ENCODE peak calls at places on chromosomes 4 and X, in seven cellular contexts. J is tibial nerve, R is heart left ventricle, X is BJ, V is fibroblast of lung, T is astrocyte of the spinal cord, C is HL-60. A is an unnamed sample.

GRCh38 chr4:161160718-161161117 is 1003.1 kb downstream of the FSTL5 start:
- DNase-seq in J (no peak), R (no peak), X (no peak), V (no peak), T (no peak), C (no peak), A (no peak)

GRCh38 chrX:110427076-110427475 is 68.4 kb downstream of the RTL9 start:
- DNase-seq in J (no peak), R (no peak), X (no peak), V (no peak), T (no peak), C (no peak), A (no peak)

GRCh38 chr4:22430626-22431025 is 85.2 kb downstream of the ADGRA3 start:
- DNase-seq in J (no peak), R (no peak), X (no peak), V (no peak), T (no peak), C (no peak), A (no peak)

GRCh38 chr4:171644430-171645057 is 168.7 kb upstream of the GALNTL6 start:
- DNase-seq in J (no peak), R (no peak), X (no peak), V (no peak), T (no peak), C (no peak), A (no peak)

GRCh38 chr4:19382993-19383392 is 868.7 kb upstream of the SLIT2 start:
- DNase-seq in J (no peak), R (no peak), X (peak), V (peak), T (peak), C (no peak), A (no peak)

GRCh38 chr4:76984788-76985211 is 35.2 kb downstream of the SEPTIN11 start:
- DNase-seq in J (peak), R (no peak), X (peak), V (peak), T (peak), C (no peak), A (peak)

GRCh38 chrX:53373307-53373706 is 49.1 kb downstream of the SMC1A start:
- DNase-seq in J (no peak), R (no peak), X (no peak), V (no peak), T (no peak), C (no peak), A (no peak)

GRCh38 chr4:146522862-146523205 is 1.1 kb upstream of the SLC10A7 start:
- DNase-seq in J (no peak), R (no peak), X (no peak), V (peak), T (peak), C (no peak), A (no peak)

GRCh38 chr4:126915999-126916625 is 716.6 kb upstream of the INTU start:
- DNase-seq in J (no peak), R (no peak), X (no peak), V (peak), T (no peak), C (no peak), A (no peak)

GRCh38 chr4:143381171-143382118 is 44.8 kb downstream of the GAB1 start:
- DNase-seq in J (peak), R (peak), X (no peak), V (peak), T (peak), C (no peak), A (peak)

GRCh38 chrX:100512471-100512870 is 72.3 kb upstream of the TNMD start:
- DNase-seq in J (no peak), R (no peak), X (no peak), V (peak), T (peak), C (no peak), A (no peak)

GRCh38 chrX:100593142-100593541 is 8.4 kb downstream of the TNMD start:
- DNase-seq in J (no peak), R (no peak), X (no peak), V (no peak), T (no peak), C (no peak), A (no peak)

GRCh38 chr4:95985791-95986190 is 145.9 kb downstream of the PDHA2 start:
- DNase-seq in J (no peak), R (no peak), X (no peak), V (no peak), T (no peak), C (no peak), A (no peak)

GRCh38 chrX:24375732-24376131 is 15.3 kb downstream of the SUPT20HL1 start:
- DNase-seq in J (no peak), R (no peak), X (no peak), V (no peak), T (no peak), C (no peak), A (no peak)

GRCh38 chrX:23765868-23766267 is 17.1 kb upstream of the SAT1 start:
- DNase-seq in J (no peak), R (no peak), X (no peak), V (no peak), T (no peak), C (no peak), A (no peak)

GRCh38 chrX:123803331-123803983 is 56.4 kb upstream of the XIAP start:
- DNase-seq in J (no peak), R (no peak), X (peak), V (peak), T (peak), C (peak), A (no peak)

GRCh38 chr4:188719794-188720193 is 580.6 kb downstream of the TRIML1 start:
- DNase-seq in J (no peak), R (no peak), X (no peak), V (no peak), T (no peak), C (no peak), A (no peak)
- TF ChIP-seq CTCF in J (no peak), R (no peak), X (peak), V (no peak), T (no peak), C (no peak), A (no peak)

DNA sequence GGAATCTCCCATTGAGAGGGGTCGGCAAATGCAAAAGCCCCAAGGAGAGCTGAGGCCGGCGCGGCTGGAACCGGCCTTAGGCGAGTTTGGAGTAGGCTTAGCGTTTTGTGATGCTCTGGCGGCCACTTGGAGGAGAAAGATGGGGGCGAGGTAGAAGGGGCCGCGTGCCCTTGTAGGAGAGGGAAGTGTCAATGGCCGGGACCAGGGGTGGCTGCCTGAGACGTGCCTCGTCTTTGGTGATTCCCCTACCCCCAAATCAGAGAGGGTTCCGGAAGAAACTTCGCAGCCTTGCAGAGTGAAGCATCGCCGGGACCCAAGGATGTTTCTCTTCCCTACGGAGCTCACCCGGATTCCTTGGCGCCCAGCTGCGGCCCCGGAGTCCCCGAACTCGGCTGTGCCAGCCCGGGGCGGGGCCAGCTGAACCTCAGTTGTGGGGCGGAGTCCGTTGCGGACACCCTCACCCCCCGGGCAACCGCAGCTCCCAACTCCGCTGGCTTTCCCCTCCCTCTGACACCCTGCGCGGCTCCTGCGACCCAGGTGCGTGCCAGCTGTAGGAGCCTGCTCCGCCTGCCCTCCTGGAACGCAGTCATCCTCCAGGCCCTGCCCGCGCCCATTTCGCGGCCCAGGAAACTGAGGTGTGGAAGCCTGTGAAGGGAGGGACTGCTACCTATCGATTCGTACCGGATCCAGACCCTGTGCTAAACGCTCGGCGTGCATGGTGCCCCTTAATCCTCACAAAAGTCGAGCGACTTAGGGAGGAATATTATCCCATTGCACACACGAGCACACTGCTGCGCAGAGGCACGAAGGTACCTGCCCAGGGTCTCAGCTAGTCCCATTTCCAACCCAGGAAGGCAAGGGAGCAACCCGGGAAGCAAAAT is 12.0 kb downstream of the MSX1 start:
- DNase-seq in J (no peak), R (no peak), X (no peak), V (no peak), T (no peak), C (no peak), A (no peak)
- H3K4me3 ChIP-seq in J (no peak), R (no peak), X (no peak), V (no peak), T (no peak), C (no peak), A (no peak)

DNA sequence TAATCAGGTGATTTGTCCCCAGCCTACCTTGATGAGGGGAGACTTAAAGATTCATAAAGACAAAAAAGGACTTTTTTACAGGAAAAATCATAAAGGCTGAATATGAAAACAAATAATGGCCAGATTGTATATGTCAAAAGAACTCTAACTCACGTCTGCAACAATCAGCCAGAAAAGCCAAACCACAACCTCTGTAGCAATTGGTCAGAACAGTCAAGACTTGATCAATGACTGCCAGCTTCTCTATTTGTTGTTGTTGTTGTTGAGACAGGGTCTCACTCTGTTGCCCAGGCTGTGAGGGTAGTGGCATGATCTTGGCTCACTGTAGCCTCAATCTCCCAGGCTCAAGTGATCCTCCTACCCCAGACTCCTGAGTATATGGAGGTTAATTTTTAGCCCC is 35.9 kb upstream of the PPA2 start:
- DNase-seq in J (no peak), R (no peak), X (no peak), V (no peak), T (no peak), C (no peak), A (no peak)
- TF ChIP-seq CTCF in J (no peak), R (no peak), X (no peak), V (no peak), T (no peak), C (no peak), A (no peak)

DNA sequence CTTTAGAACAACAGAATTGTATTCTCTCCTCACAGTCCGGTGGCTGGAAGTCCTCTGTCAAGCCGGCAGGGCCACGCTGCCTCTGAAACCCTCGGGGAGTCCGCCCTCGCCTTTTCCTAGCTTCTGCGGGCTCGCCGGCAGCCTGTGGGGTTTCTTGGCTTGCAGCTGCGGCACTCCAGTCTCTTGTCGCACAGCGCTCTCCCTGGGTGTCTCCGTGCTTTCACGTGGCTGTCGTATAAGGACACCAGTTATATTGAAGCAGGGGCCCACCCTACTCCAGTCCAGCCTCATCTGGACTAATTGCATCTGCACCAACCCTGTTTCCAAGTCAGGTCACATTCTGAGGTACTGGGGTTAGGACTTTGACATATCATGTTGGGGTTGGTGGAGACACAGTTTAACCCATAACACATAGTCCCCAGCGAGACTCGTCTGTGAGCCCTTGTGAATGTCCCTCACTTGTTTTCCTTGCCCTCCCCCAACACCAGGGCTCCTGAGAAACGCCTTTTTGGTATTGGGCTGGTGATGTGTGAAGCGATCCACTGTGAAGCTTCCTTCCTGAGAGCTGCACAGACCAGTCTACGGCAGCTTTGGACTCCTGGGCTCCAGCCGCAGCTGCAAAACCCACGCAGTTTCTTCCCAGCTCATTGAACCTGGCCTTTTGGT is 22.7 kb downstream of the TMEM131L start:
- DNase-seq in J (no peak), R (peak), X (no peak), V (peak), T (peak), C (no peak), A (no peak)
- H3K4me3 ChIP-seq in J (peak), R (peak), X (no peak), V (no peak), T (no peak), C (no peak), A (no peak)

DNA sequence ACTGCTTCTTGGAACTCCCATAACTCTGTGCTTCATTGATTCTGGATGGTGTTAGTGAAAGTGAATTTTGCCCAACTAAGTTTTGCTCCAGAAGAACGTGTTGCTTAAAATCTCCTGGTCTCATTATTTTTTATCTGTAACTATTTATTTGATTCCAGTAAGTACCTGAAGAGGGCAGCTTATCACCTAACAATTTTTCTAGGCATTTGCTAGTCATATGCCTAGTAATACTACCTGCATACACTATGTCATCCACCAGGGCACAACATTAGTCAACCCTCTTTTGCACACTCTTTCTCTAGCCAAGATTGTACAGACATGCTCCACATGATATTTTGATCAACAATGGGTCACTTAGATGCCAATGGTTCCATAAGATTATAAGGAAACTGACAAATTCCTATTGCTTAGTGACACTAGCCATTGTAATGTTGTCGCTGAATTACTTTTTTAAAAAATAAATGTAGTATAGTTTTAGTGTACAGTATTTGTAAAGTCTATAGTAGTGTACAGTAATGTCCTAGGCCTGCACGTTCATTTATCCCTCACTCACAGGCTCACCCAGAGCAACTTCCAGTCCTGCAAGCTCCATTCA is 499.9 kb upstream of the AADAT start:
- DNase-seq in J (no peak), R (no peak), X (no peak), V (peak), T (peak), C (no peak), A (no peak)
- TF ChIP-seq CTCF in J (no peak), R (no peak), X (peak), V (no peak), T (peak), C (no peak), A (no peak)

GRCh38 chrX:68789966-68790365 is 38.9 kb upstream of the EFNB1 start:
- DNase-seq in J (no peak), R (no peak), X (no peak), V (no peak), T (no peak), C (no peak), A (no peak)
- H3K4me3 ChIP-seq in J (no peak), R (no peak), X (no peak), V (no peak), T (no peak), C (no peak), A (no peak)